ENCODE peak calls at places on chromosomes 13 and 19, in four cellular contexts. N is hepatocyte, B is neuronal stem cell, T is PC-3. L is an unnamed sample.

GRCh38 chr13:113369189-113369588 is 5.3 kb upstream of the GRTP1 start:
- DNase-seq in N (no peak), B (no peak), T (no peak), L (no peak)

GRCh38 chr19:45402469-45403070 is 2.3 kb downstream of the PPP1R13L start:
- DNase-seq in N (peak; percentile 82), B (no peak), T (no peak), L (peak; percentile 91)

GRCh38 chr19:16608290-16608704 is 19.7 kb downstream of the MED26 start:
- DNase-seq in N (peak; percentile 56), B (no peak), T (peak; percentile 61), L (peak; percentile 92)

GRCh38 chr19:18649371-18650047 is 12.7 kb downstream of the KLHL26 start:
- DNase-seq in N (peak; percentile 39), B (no peak), T (no peak), L (peak; percentile 90)

GRCh38 chr13:33351324-33351723 is 65.8 kb upstream of the STARD13 start:
- DNase-seq in N (no peak), B (no peak), T (peak; percentile 55), L (peak; percentile 90)

GRCh38 chr13:97264663-97265062 is 42.5 kb downstream of the MBNL2 start:
- DNase-seq in N (no peak), B (no peak), T (no peak), L (no peak)

GRCh38 chr13:66543780-66544179 is 686.4 kb downstream of the PCDH9 start:
- DNase-seq in N (no peak), B (no peak), T (no peak), L (no peak)

GRCh38 chr19:47779524-47780214 is 1.2 kb downstream of the SELENOW start:
- DNase-seq in N (peak; percentile 29), B (no peak), T (no peak), L (peak; percentile 62)

GRCh38 chr19:47057328-47057727 is 8.9 kb upstream of the TMEM160 start:
- DNase-seq in N (peak; percentile 39), B (no peak), T (no peak), L (peak; percentile 51)

GRCh38 chr13:110455941-110456340 is 105.6 kb downstream of the RAB20 start:
- DNase-seq in N (peak; percentile 89), B (peak; percentile 55), T (peak; percentile 78), L (peak; percentile 97)

GRCh38 chr13:33644607-33645543 is 173.1 kb upstream of the RFC3 start:
- DNase-seq in N (no peak), B (no peak), T (peak; percentile 36), L (no peak)

GRCh38 chr19:31344403-31344802 is 4.8 kb downstream of the TSHZ3 start:
- DNase-seq in N (no peak), B (no peak), T (no peak), L (no peak)

GRCh38 chr13:70484931-70485330 is 376.7 kb upstream of the KLHL1 start:
- DNase-seq in N (no peak), B (no peak), T (no peak), L (no peak)

DNA sequence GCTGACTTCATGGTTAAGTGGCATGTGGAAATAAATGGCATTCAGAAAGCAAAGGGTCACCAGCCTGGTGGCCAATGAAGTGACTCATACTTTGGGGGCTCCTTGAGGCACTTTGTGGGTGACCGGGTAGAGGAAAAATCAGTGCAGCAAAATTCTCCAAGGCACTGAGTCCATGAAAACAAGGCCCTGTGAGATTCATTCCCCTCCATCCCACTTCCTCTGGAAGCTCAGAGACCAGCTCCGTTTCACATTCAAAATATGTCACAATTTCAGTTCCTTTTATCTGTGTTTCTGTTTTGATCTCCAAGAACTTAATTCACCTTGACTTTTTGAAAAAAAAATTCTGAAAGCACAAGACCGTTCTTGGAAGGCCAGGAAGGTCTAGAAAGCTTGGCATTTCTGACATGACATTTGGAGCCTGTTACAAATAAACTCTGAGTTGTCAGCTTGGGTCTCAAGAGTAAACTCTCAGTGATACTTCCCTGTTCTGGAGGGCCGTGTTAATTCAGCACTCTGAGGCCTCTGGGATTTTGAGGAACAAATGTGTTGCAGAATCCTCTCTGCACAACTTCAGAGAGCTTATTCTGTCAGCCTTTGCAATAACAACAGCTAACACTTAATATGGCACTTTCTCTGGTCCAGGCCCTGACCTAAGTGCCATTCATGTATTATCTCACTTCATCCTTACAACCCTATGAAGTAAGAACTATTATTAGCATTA is 6.8 kb downstream of the CYSLTR2 start:
- DNase-seq in N (peak; percentile 24), B (no peak), T (no peak), L (no peak)
- H3K4me3 ChIP-seq in N (no peak overlapping the region), B (no peak overlapping the region), T (no peak overlapping the region), L (no peak overlapping the region)

GRCh38 chr13:75376792-75377402 is 105.1 kb downstream of the TBC1D4 start:
- DNase-seq in N (no peak), B (no peak), T (no peak), L (no peak)
- H3K4me2 ChIP-seq in N (peak overlapping the region; percentile 9), B (no peak overlapping the region), T (no peak overlapping the region), L (no peak overlapping the region)

GRCh38 chr19:35114656-35115537 is 726 bp upstream of the FXYD3 start:
- DNase-seq in N (peak; percentile 81), B (peak; percentile 91), T (peak; percentile 62), L (peak; percentile 97)
- H3K4me3 ChIP-seq in N (no peak overlapping the region), B (no peak overlapping the region), T (peak overlapping the region; percentile 79), L (peak overlapping the region; percentile 19)

GRCh38 chr13:22569830-22570229 is 610.9 kb upstream of the SGCG start:
- DNase-seq in N (no peak), B (no peak), T (no peak), L (no peak)
- H3K4me2 ChIP-seq in N (no peak overlapping the region), B (no peak overlapping the region), T (no peak overlapping the region), L (no peak overlapping the region)

GRCh38 chr13:30735025-30735967 is at the start of gene ALOX5AP:
- DNase-seq in N (no peak), B (no peak), T (no peak), L (no peak)
- H3K4me3 ChIP-seq in N (no peak within 1 kb of the TSS), B (no peak within 1 kb of the TSS), T (no peak within 1 kb of the TSS), L (no peak within 1 kb of the TSS)

GRCh38 chr13:20686863-20687579 is 16.5 kb upstream of the IL17D start:
- DNase-seq in N (no peak), B (no peak), T (no peak), L (peak; percentile 72)
- H3K4me2 ChIP-seq in N (no peak overlapping the region), B (no peak overlapping the region), T (no peak overlapping the region), L (no peak overlapping the region)

DNA sequence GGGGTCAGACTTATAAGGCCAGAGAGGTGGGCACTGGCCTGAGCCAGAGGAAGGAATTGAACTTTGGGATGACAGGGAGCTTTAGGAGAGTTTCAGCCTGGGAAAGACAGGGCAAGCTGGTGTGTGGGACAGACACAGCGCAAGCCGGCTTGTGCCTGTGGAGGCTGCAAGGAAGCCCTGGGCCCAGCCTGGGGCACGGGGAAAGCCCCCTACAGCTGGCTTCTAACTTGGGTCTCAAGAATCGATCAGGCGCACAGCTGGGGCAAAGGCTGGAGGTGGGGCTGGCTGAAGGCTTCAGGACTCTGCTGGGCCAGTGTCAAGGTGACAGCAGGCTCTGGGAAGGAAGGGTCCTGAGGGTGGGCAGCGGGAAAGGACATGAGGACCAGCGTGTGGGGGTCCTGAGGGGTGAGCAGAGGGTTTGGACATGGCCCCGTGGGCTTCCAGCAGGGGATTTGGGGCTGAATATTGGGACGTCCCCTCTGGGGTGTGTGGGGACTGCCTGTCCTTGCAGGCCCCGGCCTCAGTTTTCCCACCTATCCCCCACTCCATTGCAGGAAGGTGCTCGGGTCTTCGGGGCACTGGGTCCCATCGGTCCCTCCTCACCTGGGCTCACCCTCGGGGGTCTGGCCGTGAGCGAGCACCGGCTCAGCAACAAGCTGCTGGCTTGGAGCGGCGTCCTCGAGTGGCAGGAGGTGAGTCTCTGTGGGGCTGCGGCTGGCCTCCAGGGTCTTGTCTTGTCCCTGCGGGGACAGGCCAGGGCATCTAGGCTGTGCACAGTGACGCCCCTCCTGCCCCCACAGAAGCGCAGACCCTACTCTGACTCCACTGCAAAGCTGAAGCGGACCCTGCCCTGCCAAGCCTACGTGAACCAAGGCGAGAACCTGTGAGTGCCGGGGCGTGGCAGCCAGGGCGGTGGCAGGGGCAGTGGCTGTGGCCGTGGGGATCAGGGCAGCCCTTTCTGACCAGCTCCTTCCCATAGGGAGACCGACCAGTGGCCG is 3.2 kb downstream of the PTOV1 start:
- DNase-seq in N (no peak), B (no peak), T (no peak), L (no peak)
- H3K4me3 ChIP-seq in N (no peak overlapping the region), B (no peak overlapping the region), T (no peak overlapping the region), L (no peak overlapping the region)

L was measured in osteoblast.